ENCODE peak calls at places on chromosomes 2 and 18, in five cellular contexts. J, Y, D, N and P are unnamed samples.

GRCh38 chr2:211351998-211352397 is 795.6 kb downstream of the CPS1 start:
- DNase-seq in J (no peak), Y (peak), D (no peak), N (no peak), P (no peak)

GRCh38 chr2:118987886-118988285 is 45.9 kb downstream of the MARCO start:
- DNase-seq in J (no peak), Y (no peak), D (no peak), N (peak), P (no peak)

GRCh38 chr2:106885981-106886915 is at the start of gene ST6GAL2:
- DNase-seq in J (no peak), Y (peak), D (no peak), N (no peak), P (peak)

GRCh38 chr2:229346801-229347540 is 75.9 kb upstream of the PID1 start:
- DNase-seq in J (no peak), Y (no peak), D (no peak), N (no peak), P (no peak)

GRCh38 chr2:128368437-128369125 is 49.9 kb upstream of the HS6ST1 start:
- DNase-seq in J (no peak), Y (peak), D (no peak), N (peak), P (no peak)

GRCh38 chr2:37781028-37781427 is 109.6 kb upstream of the CDC42EP3 start:
- DNase-seq in J (peak), Y (peak), D (no peak), N (no peak), P (no peak)

GRCh38 chr2:217289909-217290283 is 430.0 kb upstream of the TNP1 start:
- DNase-seq in J (peak), Y (peak), D (peak), N (no peak), P (no peak)

GRCh38 chr2:25825238-25825637 is 53.0 kb downstream of the ASXL2 start:
- DNase-seq in J (no peak), Y (peak), D (no peak), N (no peak), P (no peak)

GRCh38 chr2:185793532-185794073 is 55.0 kb downstream of the FSIP2 start:
- DNase-seq in J (no peak), Y (no peak), D (no peak), N (no peak), P (no peak)

GRCh38 chr18:10201655-10202054 is 252.8 kb upstream of the APCDD1 start:
- DNase-seq in J (no peak), Y (no peak), D (no peak), N (no peak), P (no peak)

GRCh38 chr18:39485696-39486095 is 1920.1 kb upstream of the CELF4 start:
- DNase-seq in J (peak), Y (no peak), D (no peak), N (no peak), P (no peak)

GRCh38 chr2:239523944-239524310 is 123.1 kb upstream of the HDAC4 start:
- DNase-seq in J (no peak), Y (no peak), D (peak), N (no peak), P (no peak)